ENCODE peak calls at places on chromosomes 7 and 10, in five cellular contexts. N is left colon; D is erythroblast; C is stimulated activated CD4-positive, alpha-beta T cell treated with anti-CD3 and anti-CD28 coated beads, Interleukin-4, amount 100 ng/mL, for 1 hour; Z is effector CD4-positive, alpha-beta T cell. H is an unnamed sample.

GRCh38 chr10:1923586-1923985 is 186.3 kb upstream of the ADARB2 start:
- DNase-seq in D (no peak), N (no peak), Z (no peak), C (no peak), H (no peak)

GRCh38 chr7:43834463-43835251 is 34.7 kb downstream of the MRPS24 start:
- DNase-seq in N (no peak), C (peak; percentile 23), Z (peak; percentile 5), D (peak; percentile 64), H (no peak)

GRCh38 chr7:33888206-33888605 is 17.1 kb upstream of the BMPER start:
- DNase-seq in N (no peak), D (no peak), C (no peak), Z (no peak), H (no peak)

GRCh38 chr7:36565792-36566356 is 158.4 kb downstream of the AOAH start:
- DNase-seq in C (no peak), N (no peak), D (no peak), Z (no peak), H (no peak)

GRCh38 chr10:113305871-113306270 is 247.0 kb upstream of the HABP2 start:
- DNase-seq in C (no peak), D (no peak), Z (no peak), N (no peak), H (no peak)

GRCh38 chr10:132606536-132607316 is 69.1 kb downstream of the INPP5A start:
- DNase-seq in D (no peak), N (peak; percentile 38), C (no peak), Z (no peak), H (peak; percentile 33)

GRCh38 chr10:49177391-49178355 is 10.5 kb downstream of the TMEM273 start:
- DNase-seq in Z (peak; percentile 31), D (no peak), C (peak; percentile 40), N (no peak), H (no peak)

GRCh38 chr7:93949468-93949867 is 27.9 kb downstream of the GNG11 start:
- DNase-seq in D (no peak), C (no peak), N (no peak), Z (no peak), H (no peak)

GRCh38 chr10:70493660-70494234 is 15.2 kb downstream of the PALD1 start:
- DNase-seq in D (no peak), C (no peak), Z (no peak), N (peak; percentile 79), H (peak; percentile 28)

GRCh38 chr7:31370610-31371009 is 30.1 kb upstream of the NEUROD6 start:
- DNase-seq in C (no peak), Z (no peak), N (no peak), D (no peak), H (no peak)

GRCh38 chr10:116548301-116548700 is 2.6 kb downstream of the PNLIP start:
- DNase-seq in Z (no peak), N (no peak), C (no peak), D (no peak), H (no peak)

GRCh38 chr7:64775289-64775688 is 18.9 kb upstream of the ZNF138 start:
- DNase-seq in Z (no peak), D (no peak), N (no peak), C (no peak), H (no peak)

GRCh38 chr10:4633186-4633585 is 192.8 kb upstream of the AKR1E2 start:
- DNase-seq in D (no peak), N (no peak), Z (no peak), C (no peak), H (no peak)

GRCh38 chr7:95501261-95501816 is 15.6 kb downstream of the ASB4 start:
- DNase-seq in C (no peak), Z (no peak), D (no peak), N (no peak), H (no peak)

GRCh38 chr7:73966062-73966940 is 61.7 kb upstream of the ELN start:
- DNase-seq in D (no peak), Z (no peak), N (no peak), C (no peak), H (no peak)

GRCh38 chr7:27739301-27739913 is 555 bp upstream of the TAX1BP1 start:
- DNase-seq in N (no peak), C (no peak), D (peak; percentile 87), Z (no peak), H (no peak)

GRCh38 chr7:75850222-75850621 is 28.6 kb upstream of the RHBDD2 start:
- DNase-seq in N (no peak), C (no peak), D (no peak), Z (no peak), H (no peak)

GRCh38 chr7:95718556-95719410 is 53.6 kb upstream of the DYNC1I1 start:
- DNase-seq in D (no peak), N (no peak), Z (no peak), C (no peak), H (no peak)

GRCh38 chr7:69599211-69599878 is 1.1 kb downstream of the AUTS2 start:
- DNase-seq in N (peak; percentile 8), Z (no peak), C (no peak), D (no peak), H (peak; percentile 16)

GRCh38 chr7:21256310-21256877 is 171.5 kb upstream of the SP4 start:
- DNase-seq in Z (peak; percentile 13), D (peak; percentile 62), N (peak; percentile 22), C (no peak), H (no peak)

GRCh38 chr7:134593530-134594392 is 44.9 kb downstream of the AKR1B15 start:
- DNase-seq in D (peak; percentile 92), N (peak; percentile 18), C (no peak), Z (no peak), H (peak; percentile 13)

GRCh38 chr7:27526991-27527722 is 135.5 kb downstream of the HIBADH start:
- DNase-seq in Z (no peak), C (no peak), D (no peak), N (no peak), H (no peak)

H was measured in WERI-Rb-1.